ENCODE peak calls at places on chromosomes 16 and 17, in six cellular contexts. X is nephron progenitor cell, Z is fibroblast of pulmonary artery, C is AG04449, J is lower leg skin, H is HCT116. O is an unnamed sample.

GRCh38 chr16:85395913-85396878 is 216.9 kb upstream of the GSE1 start:
- DNase-seq in X (peak), Z (peak), C (no peak), J (no peak), H (no peak), O (no peak)

GRCh38 chr16:1572664-1573063 is 39.2 kb downstream of the TMEM204 start:
- DNase-seq in X (no peak), Z (no peak), C (no peak), J (no peak), H (no peak), O (no peak)

GRCh38 chr16:24929409-24929808 is 83.6 kb downstream of the SLC5A11 start:
- DNase-seq in X (no peak), Z (no peak), C (no peak), J (no peak), H (no peak), O (no peak)

GRCh38 chr17:42009170-42009569 is 8.1 kb downstream of the DNAJC7 start:
- DNase-seq in X (no peak), Z (no peak), C (no peak), J (peak), H (no peak), O (no peak)

GRCh38 chr17:60171753-60172079 is 21.9 kb downstream of the CA4 start:
- DNase-seq in X (no peak), Z (no peak), C (no peak), J (peak), H (no peak), O (no peak)

GRCh38 chr16:66207139-66207863 is 159.2 kb upstream of the CDH5 start:
- DNase-seq in X (no peak), Z (peak), C (no peak), J (no peak), H (no peak), O (no peak)

GRCh38 chr17:62627219-62627903 is at the start of gene MRC2:
- DNase-seq in X (peak), Z (peak), C (no peak), J (peak), H (peak), O (no peak)

GRCh38 chr17:37191219-37191618 is 184.6 kb upstream of the C17orf78 start:
- DNase-seq in X (no peak), Z (no peak), C (no peak), J (no peak), H (no peak), O (no peak)

GRCh38 chr16:23768581-23768980 is 13.8 kb downstream of the CHP2 start:
- DNase-seq in X (no peak), Z (no peak), C (no peak), J (no peak), H (no peak), O (no peak)

GRCh38 chr16:49452568-49452967 is 79.0 kb downstream of the C16orf78 start:
- DNase-seq in X (no peak), Z (no peak), C (no peak), J (peak), H (no peak), O (no peak)

GRCh38 chr17:32719702-32720101 is 157.2 kb downstream of the MYO1D start:
- DNase-seq in X (no peak), Z (no peak), C (no peak), J (no peak), H (no peak), O (no peak)

GRCh38 chr16:66264311-66265105 is 102.0 kb upstream of the CDH5 start:
- DNase-seq in X (no peak), Z (no peak), C (no peak), J (peak), H (no peak), O (no peak)

GRCh38 chr16:58503166-58503862 is 3.4 kb downstream of the NDRG4 start:
- DNase-seq in X (no peak), Z (no peak), C (no peak), J (peak), H (no peak), O (no peak)

GRCh38 chr16:57452021-57452420 is 4.7 kb downstream of the COQ9 start:
- DNase-seq in X (no peak), Z (no peak), C (no peak), J (no peak), H (no peak), O (no peak)

GRCh38 chr17:29789186-29790170 is 140.6 kb downstream of the SSH2 start:
- DNase-seq in X (no peak), Z (peak), C (no peak), J (no peak), H (no peak), O (no peak)

GRCh38 chr17:39652635-39653315 is 12.4 kb upstream of the TCAP start:
- DNase-seq in X (no peak), Z (peak), C (no peak), J (no peak), H (no peak), O (no peak)

GRCh38 chr16:47855431-47855830 is 300.4 kb downstream of the ABCC12 start:
- DNase-seq in X (no peak), Z (no peak), C (no peak), J (no peak), H (no peak), O (no peak)

GRCh38 chr17:65656390-65657250 is 95.2 kb upstream of the AXIN2 start:
- DNase-seq in X (no peak), Z (peak), C (no peak), J (no peak), H (no peak), O (no peak)

GRCh38 chr16:1690810-1691209 is 12.7 kb downstream of the JPT2 start:
- DNase-seq in X (no peak), Z (no peak), C (no peak), J (no peak), H (no peak), O (no peak)

GRCh38 chr16:89038811-89039735 is 54.6 kb upstream of the ACSF3 start:
- DNase-seq in X (peak), Z (no peak), C (no peak), J (no peak), H (no peak), O (no peak)

GRCh38 chr17:68352041-68352440 is 60.7 kb downstream of the ARSG start:
- DNase-seq in X (no peak), Z (no peak), C (no peak), J (no peak), H (no peak), O (no peak)

GRCh38 chr16:77496934-77497333 is 62.1 kb upstream of the ADAMTS18 start:
- DNase-seq in X (no peak), Z (no peak), C (no peak), J (no peak), H (no peak), O (no peak)

GRCh38 chr17:57121308-57122042 is 36.4 kb downstream of the AKAP1 start:
- DNase-seq in X (peak), Z (peak), C (peak), J (no peak), H (no peak), O (no peak)

GRCh38 chr17:75240394-75241142 is 20.8 kb downstream of the GGA3 start:
- DNase-seq in X (peak), Z (peak), C (no peak), J (no peak), H (peak), O (peak)

GRCh38 chr17:37643829-37644228 is 583 bp upstream of the DDX52 start:
- DNase-seq in X (no peak), Z (peak), C (no peak), J (no peak), H (no peak), O (no peak)

GRCh38 chr16:64705443-64705842 is 416.4 kb downstream of the CDH11 start:
- DNase-seq in X (no peak), Z (no peak), C (peak), J (no peak), H (no peak), O (no peak)

GRCh38 chr16:51181495-51181795 is 30.4 kb upstream of the SALL1 start:
- DNase-seq in X (no peak), Z (no peak), C (no peak), J (no peak), H (no peak), O (no peak)

GRCh38 chr17:38875477-38876080 is 5.7 kb downstream of the LASP1 start:
- DNase-seq in X (no peak), Z (no peak), C (no peak), J (no peak), H (no peak), O (no peak)

GRCh38 chr16:3492356-3492755 is 2.9 kb downstream of the C16orf90 start:
- DNase-seq in X (no peak), Z (no peak), C (no peak), J (no peak), H (no peak), O (no peak)

GRCh38 chr16:56675685-56676210 is 6.1 kb downstream of the MT1H start:
- DNase-seq in X (peak), Z (no peak), C (no peak), J (peak), H (no peak), O (no peak)

GRCh38 chr17:80886641-80887573 is 104.7 kb upstream of the CHMP6 start:
- DNase-seq in X (no peak), Z (no peak), C (no peak), J (no peak), H (no peak), O (no peak)

DNA sequence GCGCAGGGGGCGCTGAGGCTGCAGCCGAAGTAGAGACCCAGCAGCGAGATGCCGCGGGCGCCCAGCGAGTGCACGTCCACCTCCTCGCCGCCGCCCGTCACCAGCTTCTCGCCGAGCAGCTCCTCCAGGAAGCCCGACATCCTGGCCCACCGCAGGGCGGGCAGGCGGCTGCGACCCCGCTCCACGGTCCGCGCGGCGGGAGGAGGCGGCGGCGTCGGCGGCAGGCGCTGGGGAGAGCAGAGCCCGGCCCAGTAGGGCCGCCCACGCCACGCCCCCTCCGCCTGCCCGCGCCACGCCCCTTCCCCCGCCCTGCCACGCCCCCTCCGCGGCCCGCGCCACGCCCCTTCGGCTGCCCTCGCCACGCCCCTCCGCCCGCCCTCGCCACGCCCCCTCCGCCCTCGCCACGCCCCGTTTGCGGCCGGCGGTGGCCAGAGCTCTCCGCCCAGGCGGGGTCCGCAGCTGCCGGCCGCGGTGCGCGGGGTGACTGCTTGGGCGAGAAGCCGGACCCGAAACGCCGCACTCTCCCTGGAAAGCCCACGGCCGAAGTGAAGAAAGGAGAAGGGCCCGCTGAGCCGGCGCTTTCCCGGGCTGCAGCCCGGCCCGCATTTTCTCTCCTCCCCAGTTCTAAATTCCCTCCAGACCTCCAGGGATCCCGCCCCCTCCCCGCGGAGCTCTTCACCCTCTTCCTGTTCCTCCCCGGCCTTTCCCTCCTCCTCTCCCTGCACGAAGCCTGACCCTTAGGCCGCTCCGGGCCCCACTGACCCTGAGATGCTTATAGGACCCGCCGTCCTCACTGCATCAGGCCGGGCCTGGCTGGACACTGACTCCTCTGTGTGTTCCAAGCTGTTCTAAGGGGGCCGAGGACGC is at the start of gene NXN:
- DNase-seq in X (peak), Z (peak), C (no peak), J (peak), H (no peak), O (peak)
- TF ChIP-seq CTCF in X (no peak), Z (no peak), C (peak), J (no peak), H (no peak), O (no peak)

GRCh38 chr17:20908373-20909273 is 134.2 kb downstream of the USP22 start:
- DNase-seq in X (peak), Z (peak), C (no peak), J (peak), H (peak), O (peak)
- TF ChIP-seq CTCF in X (no peak), Z (peak), C (peak), J (no peak), H (no peak), O (peak)

DNA sequence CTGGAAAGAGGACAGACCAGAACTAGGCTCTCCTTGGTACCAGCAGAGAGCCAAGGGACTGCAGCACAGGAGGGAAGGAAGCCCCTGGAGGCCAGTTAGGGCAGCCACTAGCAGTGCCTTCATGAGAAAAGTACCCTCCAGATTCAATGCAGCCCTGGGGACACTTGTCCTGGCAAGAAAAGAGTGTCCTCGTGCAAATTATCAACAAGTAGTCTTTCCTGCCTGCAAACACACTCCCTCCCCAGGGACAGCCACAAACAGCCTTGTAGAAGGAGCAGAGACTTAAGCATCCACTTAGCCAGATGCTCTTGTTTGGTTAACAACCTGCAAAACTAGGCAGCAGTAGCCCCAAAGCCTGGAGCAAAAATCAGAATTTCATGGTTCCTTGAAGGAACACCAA is 24.3 kb downstream of the CENPV start:
- DNase-seq in X (no peak), Z (peak), C (no peak), J (no peak), H (no peak), O (no peak)
- TF ChIP-seq CTCF in X (no peak), Z (peak), C (no peak), J (no peak), H (no peak), O (no peak)

GRCh38 chr17:18184143-18185007 is 747 bp downstream of the ALKBH5 start:
- DNase-seq in X (peak), Z (peak), C (no peak), J (peak), H (no peak), O (no peak)
- TF ChIP-seq CTCF in X (no peak), Z (no peak), C (no peak), J (no peak), H (no peak), O (no peak)

GRCh38 chr16:87842209-87842869 is 27.0 kb downstream of the SLC7A5 start:
- DNase-seq in X (no peak), Z (no peak), C (no peak), J (no peak), H (no peak), O (no peak)
- TF ChIP-seq CTCF in X (no peak), Z (no peak), C (no peak), J (no peak), H (no peak), O (no peak)

O was measured in D721Med.